ENCODE peak calls at places on chromosomes 11 and 22, in seven cellular contexts. G is PC-3; S is CD4-positive, alpha-beta memory T cell; K is thoracic aorta; Z is T-helper 2 cell; Q is WTC11; A is small intestine. N is an unnamed sample.

GRCh38 chr11:72626637-72626936 is 47.6 kb downstream of the PDE2A start:
- DNase-seq in S (no peak), Z (no peak), G (no peak), K (no peak), Q (no peak), A (no peak), N (no peak)

GRCh38 chr11:90434858-90435257 is 212.0 kb upstream of the CHORDC1 start:
- DNase-seq in A (peak), Q (no peak), S (no peak), G (peak), K (no peak), Z (no peak), N (no peak)

GRCh38 chr11:31702966-31703365 is 108.2 kb downstream of the PAX6 start:
- DNase-seq in S (no peak), K (no peak), Z (no peak), Q (no peak), A (no peak), G (peak), N (no peak)

GRCh38 chr11:46679252-46680163 is 20.9 kb downstream of the ARHGAP1 start:
- DNase-seq in Z (no peak), S (no peak), Q (no peak), G (no peak), K (no peak), A (peak), N (peak)

GRCh38 chr11:79055866-79056632 is 384.8 kb downstream of the TENM4 start:
- DNase-seq in Q (no peak), G (no peak), A (no peak), K (no peak), Z (no peak), S (no peak), N (no peak)

GRCh38 chr11:78248191-78248590 is 59.5 kb downstream of the USP35 start:
- DNase-seq in K (no peak), G (no peak), A (no peak), Z (no peak), S (no peak), Q (no peak), N (no peak)

GRCh38 chr22:35202376-35202775 is 54.9 kb upstream of the HMGXB4 start:
- DNase-seq in S (no peak), K (no peak), G (no peak), A (no peak), Q (no peak), Z (no peak), N (no peak)

GRCh38 chr11:112024178-112024777 is 930 bp upstream of the DLAT start:
- DNase-seq in Z (no peak), S (peak), G (no peak), Q (no peak), K (no peak), A (peak), N (no peak)

GRCh38 chr11:2530855-2531200 is 86.0 kb downstream of the KCNQ1 start:
- DNase-seq in S (no peak), A (no peak), G (no peak), K (no peak), Q (no peak), Z (no peak), N (no peak)

GRCh38 chr11:75387742-75388294 is 11.5 kb upstream of the RPS3 start:
- DNase-seq in Q (no peak), K (no peak), Z (no peak), A (no peak), G (no peak), S (no peak), N (no peak)

GRCh38 chr11:11074686-11075370 is 217.0 kb upstream of the ZBED5 start:
- DNase-seq in Q (no peak), K (no peak), Z (no peak), S (no peak), A (no peak), G (no peak), N (no peak)

GRCh38 chr22:37870273-37870672 is 21.1 kb downstream of the EIF3L start:
- DNase-seq in S (no peak), K (no peak), Q (no peak), Z (no peak), G (no peak), A (no peak), N (peak)

GRCh38 chr11:108568183-108568858 is 25.2 kb downstream of the EXPH5 start:
- DNase-seq in S (no peak), G (no peak), Q (no peak), K (no peak), Z (no peak), A (peak), N (peak)

GRCh38 chr11:28675183-28675582 is 567.0 kb downstream of the METTL15 start:
- DNase-seq in S (no peak), Z (no peak), G (no peak), Q (no peak), A (no peak), K (no peak), N (no peak)

GRCh38 chr11:17703951-17704350 is 15.4 kb upstream of the MYOD1 start:
- DNase-seq in Q (no peak), G (peak), K (no peak), Z (no peak), A (no peak), S (no peak), N (no peak)